ENCODE peak calls at places on chromosomes 16 and 17, in nine cellular contexts. R, Q, E, P, S, T, K, O and I are unnamed samples.

GRCh38 chr17:77036841-77037381 is 103.9 kb upstream of the SEC14L1 start:
- DNase-seq in K (peak), S (no peak), E (no peak), P (peak), O (no peak), T (peak), Q (peak), R (peak), I (no peak)

GRCh38 chr17:81907219-81908145 is 3.7 kb downstream of the PCYT2 start:
- DNase-seq in K (no peak), R (no peak), E (no peak), S (no peak), O (no peak), Q (no peak), P (no peak), T (no peak), I (no peak)

GRCh38 chr16:7691533-7691932 is 358.9 kb downstream of the RBFOX1 start:
- DNase-seq in R (no peak), O (no peak), E (no peak), T (no peak), S (no peak), K (no peak), P (no peak), Q (no peak), I (no peak)

GRCh38 chr17:3879181-3879580 is 13.7 kb downstream of the CAMKK1 start:
- DNase-seq in O (no peak), Q (peak), E (no peak), T (peak), K (no peak), P (no peak), S (no peak), R (no peak), I (peak)

GRCh38 chr17:1709971-1710806 is at the start of gene TLCD2:
- DNase-seq in K (peak), E (peak), S (peak), P (no peak), Q (peak), O (no peak), T (peak), R (peak), I (peak)

GRCh38 chr17:48799069-48799710 is 17.8 kb downstream of the TTLL6 start:
- DNase-seq in R (no peak), O (no peak), S (no peak), K (no peak), E (no peak), P (no peak), T (no peak), Q (no peak), I (no peak)

GRCh38 chr17:56870163-56870651 is 36.3 kb downstream of the DGKE start:
- DNase-seq in T (no peak), S (no peak), P (no peak), K (no peak), Q (no peak), E (no peak), R (no peak), O (no peak), I (no peak)

GRCh38 chr17:65987988-65988387 is 203.9 kb downstream of the CEP112 start:
- DNase-seq in T (no peak), S (no peak), O (no peak), K (no peak), Q (peak), R (peak), P (peak), E (peak), I (no peak)

GRCh38 chr17:3636908-3637373 is 381 bp downstream of the CTNS start:
- DNase-seq in K (no peak), O (no peak), E (peak), P (peak), R (no peak), Q (no peak), S (no peak), T (no peak), I (no peak)

GRCh38 chr16:4315185-4316102 is at the start of gene GLIS2:
- DNase-seq in T (peak), E (peak), S (peak), K (peak), Q (peak), P (peak), R (peak), O (no peak), I (peak)

GRCh38 chr17:5619088-5619740 is 34.9 kb upstream of the NLRP1 start:
- DNase-seq in R (no peak), K (peak), P (no peak), S (no peak), O (no peak), E (no peak), Q (no peak), T (no peak), I (no peak)

GRCh38 chr17:2379489-2380224 is 21.2 kb downstream of the MNT start:
- DNase-seq in Q (no peak), P (no peak), K (no peak), R (no peak), T (no peak), S (no peak), O (no peak), E (no peak), I (no peak)

GRCh38 chr16:2596747-2597559 is 59.1 kb downstream of the PDPK1 start:
- DNase-seq in O (no peak), E (no peak), R (no peak), P (no peak), S (no peak), Q (no peak), K (no peak), T (no peak), I (no peak)

GRCh38 chr16:79076039-79076767 is 524.3 kb downstream of the MAF start:
- DNase-seq in S (no peak), E (no peak), O (no peak), P (no peak), Q (no peak), T (no peak), K (no peak), R (no peak), I (no peak)

GRCh38 chr17:28405632-28406477 is at the start of gene SLC46A1:
- DNase-seq in S (peak), O (no peak), P (no peak), E (peak), T (peak), K (peak), R (peak), Q (peak), I (peak)

GRCh38 chr17:67628580-67629013 is 89.1 kb upstream of the NOL11 start:
- DNase-seq in P (peak), O (no peak), Q (no peak), R (no peak), K (no peak), E (peak), T (peak), S (no peak), I (no peak)

GRCh38 chr17:65547253-65547670 is 14.2 kb downstream of the AXIN2 start:
- DNase-seq in K (no peak), S (peak), Q (peak), E (no peak), P (no peak), R (no peak), T (no peak), O (no peak), I (no peak)

GRCh38 chr16:88772871-88773811 is 11.9 kb downstream of the PIEZO1 start:
- DNase-seq in R (no peak), S (no peak), P (no peak), T (peak), E (peak), K (peak), O (no peak), Q (peak), I (no peak)

GRCh38 chr17:54754560-54754959 is 146.1 kb upstream of the TOM1L1 start:
- DNase-seq in E (peak), P (peak), R (no peak), S (no peak), T (no peak), Q (no peak), O (no peak), K (peak), I (no peak)

GRCh38 chr17:83193336-83194188 is 114.2 kb downstream of the METRNL start:
- DNase-seq in T (peak), R (no peak), S (peak), P (peak), O (peak), Q (no peak), K (peak), E (no peak), I (no peak)

GRCh38 chr16:50071075-50071671 is 5.4 kb downstream of the HEATR3 start:
- DNase-seq in E (no peak), Q (no peak), O (no peak), K (no peak), R (no peak), T (no peak), S (no peak), P (no peak), I (no peak)

GRCh38 chr17:7236808-7237207 is 2.4 kb downstream of the PHF23 start:
- DNase-seq in Q (no peak), O (no peak), R (no peak), T (no peak), K (no peak), E (no peak), P (no peak), S (no peak), I (no peak)

GRCh38 chr17:7234100-7235012 is at the start of gene DVL2:
- DNase-seq in Q (peak), T (peak), E (peak), P (peak), K (peak), R (peak), O (peak), S (peak), I (peak)

GRCh38 chr17:7232114-7232513 is 2.2 kb downstream of the DVL2 start:
- DNase-seq in E (no peak), K (no peak), R (no peak), S (no peak), Q (no peak), P (no peak), O (no peak), T (no peak), I (no peak)

GRCh38 chr17:7235693-7236665 is 1.7 kb upstream of the DVL2 start:
- DNase-seq in T (no peak), E (no peak), K (no peak), O (no peak), R (peak), Q (no peak), P (no peak), S (no peak), I (no peak)

GRCh38 chr17:7233701-7234099 is 617 bp downstream of the DVL2 start:
- DNase-seq in P (no peak), O (no peak), S (no peak), Q (no peak), T (no peak), E (peak), R (no peak), K (no peak), I (no peak)
- TF ChIP-seq CTCF in P (no peak), O (no peak), S (no peak), Q (no peak), T (no peak), E (no peak), R (no peak), K (no peak), I (no peak)

GRCh38 chr17:63578769-63579111 is 22.0 kb upstream of the TACO1 start:
- DNase-seq in R (no peak), E (no peak), K (no peak), P (no peak), S (no peak), O (no peak), Q (no peak), T (no peak), I (no peak)

GRCh38 chr17:63578027-63578768 is 22.5 kb upstream of the TACO1 start:
- DNase-seq in Q (no peak), R (no peak), P (no peak), O (no peak), S (no peak), K (peak), E (no peak), T (no peak), I (no peak)

GRCh38 chr17:63573634-63574033 is 23.4 kb downstream of the DCAF7 start:
- DNase-seq in E (no peak), T (no peak), K (no peak), Q (peak), R (no peak), S (no peak), P (no peak), O (no peak), I (no peak)

DNA sequence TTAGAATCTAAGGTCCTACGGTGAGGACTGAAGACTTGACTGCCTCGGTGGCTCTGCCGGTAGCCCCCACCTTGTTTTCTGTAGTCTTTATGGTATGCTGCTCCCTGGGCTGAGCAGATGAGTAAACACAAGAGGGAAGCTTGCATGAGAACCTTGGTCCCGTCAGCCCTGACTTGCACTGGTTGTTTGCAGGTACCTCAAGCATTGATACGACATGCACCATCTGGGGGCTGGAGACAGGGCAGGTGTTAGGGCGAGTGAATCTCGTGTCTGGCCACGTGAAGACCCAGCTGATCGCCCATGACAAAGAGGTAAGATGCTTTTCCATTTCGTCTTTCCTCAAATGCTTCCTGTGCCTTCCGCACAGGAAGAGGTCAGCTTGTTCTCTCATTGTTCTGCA is 21.1 kb upstream of the TACO1 start:
- DNase-seq in T (no peak), S (no peak), Q (no peak), O (no peak), P (no peak), K (no peak), R (no peak), E (no peak), I (no peak)
- TF ChIP-seq CTCF in T (no peak), S (no peak), Q (no peak), O (no peak), P (no peak), K (no peak), R (no peak), E (no peak), I (no peak)

GRCh38 chr16:52114414-52114813 is 432.5 kb downstream of the TOX3 start:
- DNase-seq in P (no peak), T (no peak), R (peak), O (no peak), S (no peak), K (no peak), E (peak), Q (no peak), I (no peak)
- TF ChIP-seq CTCF in P (no peak), T (no peak), R (no peak), O (no peak), S (no peak), K (no peak), E (no peak), Q (no peak), I (no peak)

DNA sequence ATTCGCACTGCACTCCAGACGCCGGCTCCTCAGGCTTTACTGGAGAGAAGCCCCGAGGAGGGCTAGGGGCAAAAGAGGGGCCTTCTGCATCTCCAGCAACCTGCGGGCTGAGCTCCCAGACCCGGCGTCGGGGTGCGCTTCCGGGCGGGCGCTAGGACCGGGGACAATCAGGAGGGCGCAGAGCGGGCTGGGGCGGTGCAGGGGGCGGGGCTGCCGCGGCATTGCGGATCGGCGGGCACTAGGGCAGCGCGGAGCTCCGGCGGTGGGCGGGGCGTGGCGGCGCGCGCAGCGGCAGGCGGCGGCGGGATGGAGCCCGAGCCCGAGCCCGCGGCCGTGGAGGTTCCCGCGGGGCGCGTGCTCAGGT is at the start of gene TSEN54:
- DNase-seq in O (peak), P (peak), S (peak), Q (peak), K (peak), T (peak), E (peak), R (peak), I (peak)
- TF ChIP-seq CTCF in O (no peak), P (no peak), S (no peak), Q (no peak), K (no peak), T (no peak), E (no peak), R (no peak), I (no peak)

GRCh38 chr17:18857864-18858566 is at the start of gene PRPSAP2:
- DNase-seq in E (peak), P (peak), O (peak), T (peak), K (peak), S (peak), Q (peak), R (peak), I (peak)
- TF ChIP-seq CTCF in E (no peak), P (no peak), O (no peak), T (no peak), K (no peak), S (no peak), Q (no peak), R (no peak), I (no peak)